ENCODE peak calls at places on chromosomes 4 and X, in eight cellular contexts. Z is fibroblast of pulmonary artery, C is NCI-H2081, P is M059J, K is HEK293T, A is sciatic nerve, S is ACHN, W is kidney glomerular epithelial cell. G is an unnamed sample.

GRCh38 chr4:80184053-80184790 is 13.1 kb upstream of the PRDM8 start:
- DNase-seq in Z (peak; percentile 84), C (peak; percentile 66), P (peak; percentile 78), K (peak; percentile 91), A (peak; percentile 97), S (peak; percentile 82), W (peak; percentile 78), G (peak; percentile 76)

GRCh38 chrX:39618178-39618577 is 479.6 kb downstream of the BCOR start:
- DNase-seq in Z (no peak), C (no peak), P (no peak), K (no peak), A (no peak), S (no peak), W (no peak), G (no peak)

GRCh38 chrX:153687121-153688039 is at the start of gene SLC6A8:
- DNase-seq in Z (peak; percentile 60), C (peak; percentile 58), P (peak; percentile 63), K (peak; percentile 75), A (peak; percentile 87), S (peak; percentile 52), W (no peak), G (peak; percentile 92)

GRCh38 chrX:37349131-37350033 is at the start of gene PRRG1:
- DNase-seq in Z (peak; percentile 85), C (peak; percentile 79), P (peak; percentile 87), K (peak; percentile 77), A (peak; percentile 86), S (peak; percentile 77), W (peak; percentile 47), G (peak; percentile 36)

GRCh38 chrX:11478971-11479370 is 185.8 kb downstream of the AMELX start:
- DNase-seq in Z (no peak), C (no peak), P (no peak), K (no peak), A (no peak), S (no peak), W (no peak), G (no peak)

GRCh38 chr4:21544410-21544809 is 404.2 kb downstream of the KCNIP4 start:
- DNase-seq in Z (no peak), C (no peak), P (no peak), K (no peak), A (no peak), S (no peak), W (no peak), G (no peak)

GRCh38 chrX:1351981-1352714 is 15.6 kb downstream of the IL3RA start:
- DNase-seq in Z (no peak), C (no peak), P (no peak), K (no peak), A (no peak), S (no peak), W (no peak), G (no peak)

GRCh38 chr4:5143940-5144339 is 92.7 kb downstream of the STK32B start:
- DNase-seq in Z (no peak), C (no peak), P (no peak), K (no peak), A (no peak), S (no peak), W (no peak), G (no peak)

GRCh38 chrX:71634366-71634765 is 16.1 kb upstream of the CXCR3 start:
- DNase-seq in Z (no peak), C (no peak), P (no peak), K (no peak), A (no peak), S (no peak), W (no peak), G (no peak)

GRCh38 chrX:130097507-130098201 is 12.6 kb downstream of the ELF4 start:
- DNase-seq in Z (no peak), C (no peak), P (no peak), K (no peak), A (no peak), S (no peak), W (no peak), G (no peak)

GRCh38 chrX:50881028-50881427 is 29.5 kb upstream of the BMP15 start:
- DNase-seq in Z (no peak), C (no peak), P (peak; percentile 32), K (no peak), A (no peak), S (no peak), W (no peak), G (no peak)

GRCh38 chr4:114263233-114263632 is 283.8 kb upstream of the ARSJ start:
- DNase-seq in Z (peak; percentile 52), C (no peak), P (peak; percentile 58), K (no peak), A (no peak), S (peak; percentile 10), W (peak; percentile 58), G (no peak)

GRCh38 chrX:153561337-153561736 is 37.6 kb downstream of the CCNQ start:
- DNase-seq in Z (no peak), C (no peak), P (no peak), K (no peak), A (no peak), S (no peak), W (no peak), G (no peak)

GRCh38 chr4:140382732-140383131 is 9.3 kb downstream of the SCOC start:
- DNase-seq in Z (no peak), C (no peak), P (no peak), K (no peak), A (no peak), S (no peak), W (no peak), G (no peak)

G was measured in lower leg skin.